ENCODE peak calls at places on chromosomes 7 and 10, in nine cellular contexts. X, Z, Q, W, F, N, Y, T and U are unnamed samples.

GRCh38 chr7:87046456-87046855 is 13.0 kb downstream of the ELAPOR2 start:
- DNase-seq in Z (no peak), W (no peak), X (no peak), F (no peak), Q (no peak), N (no peak), T (no peak), Y (no peak), U (no peak)

GRCh38 chr7:114415054-114415997 is 711 bp downstream of the FOXP2 start:
- DNase-seq in Z (no peak), Y (no peak), N (no peak), T (no peak), F (no peak), Q (no peak), X (no peak), W (no peak), U (no peak)

GRCh38 chr7:74482629-74483401 is 29.1 kb downstream of the GTF2IRD1 start:
- DNase-seq in X (no peak), N (no peak), T (peak; percentile 94), Y (peak; percentile 98), Q (no peak), W (peak; percentile 60), Z (peak; percentile 99), F (peak; percentile 64), U (no peak)

GRCh38 chr7:65216469-65216868 is 157.2 kb upstream of the ZNF92 start:
- DNase-seq in Y (peak; percentile 41), X (peak; percentile 82), Q (peak; percentile 64), W (peak; percentile 84), T (peak; percentile 64), Z (peak; percentile 16), N (peak; percentile 56), F (peak; percentile 84), U (peak; percentile 51)

GRCh38 chr7:89133819-89134218 is 338.3 kb upstream of the TEX47 start:
- DNase-seq in F (no peak), X (no peak), Y (no peak), N (no peak), W (no peak), Q (no peak), T (no peak), Z (no peak), U (no peak)

GRCh38 chr10:119049777-119050176 is 20.3 kb downstream of the NANOS1 start:
- DNase-seq in W (no peak), T (no peak), X (no peak), F (no peak), N (no peak), Q (no peak), Y (no peak), Z (no peak), U (no peak)

GRCh38 chr7:111137296-111138195 is 46.6 kb downstream of the LRRN3 start:
- DNase-seq in Z (peak; percentile 54), T (no peak), N (no peak), F (no peak), X (no peak), Q (peak; percentile 30), Y (peak; percentile 9), W (no peak), U (no peak)

GRCh38 chr7:124532166-124532565 is 233.4 kb downstream of the GPR37 start:
- DNase-seq in W (no peak), T (no peak), Y (no peak), Q (no peak), X (no peak), F (no peak), Z (peak; percentile 41), N (no peak), U (no peak)

DNA sequence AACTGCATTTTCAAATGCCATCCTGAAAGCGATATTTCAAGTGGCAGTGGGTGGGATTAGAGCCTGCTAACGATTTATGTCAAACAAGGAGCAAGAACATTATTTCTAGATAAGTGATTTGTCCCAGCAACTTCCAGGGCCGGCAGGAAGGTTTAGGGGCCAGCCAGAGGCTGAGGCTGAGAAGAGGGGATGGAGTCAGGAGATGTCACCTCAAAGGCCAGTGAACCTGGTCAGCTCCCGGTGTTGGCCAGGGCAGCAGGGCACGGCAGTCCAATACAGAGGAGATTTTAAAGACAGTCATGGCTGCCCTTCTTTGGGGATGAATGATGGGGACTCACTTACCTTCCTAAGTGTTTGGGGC is 105.7 kb upstream of the PPIF start:
- DNase-seq in Q (no peak), N (no peak), Y (no peak), F (no peak), Z (no peak), W (no peak), X (no peak), T (no peak), U (no peak)
- H3K4me1 ChIP-seq in Q (peaks cover 87% of the 10 kb centered on the region), N (peaks cover 27% of the 10 kb centered on the region), Y (peaks cover 57% of the 10 kb centered on the region), F (peaks cover 44% of the 10 kb centered on the region), Z (peaks cover 49% of the 10 kb centered on the region), W (peaks cover 6% of the 10 kb centered on the region), X (no peaks in the 10 kb centered on the region), T (peaks cover 9% of the 10 kb centered on the region), U (peaks cover 37% of the 10 kb centered on the region)

GRCh38 chr10:132283604-132284382 is 24.0 kb downstream of the STK32C start:
- DNase-seq in F (peak; percentile 50), Y (no peak), Z (no peak), Q (peak; percentile 39), W (no peak), N (no peak), T (no peak), X (peak; percentile 60), U (no peak)

GRCh38 chr10:132280646-132281074 is 27.1 kb downstream of the STK32C start:
- DNase-seq in Q (peak; percentile 16), T (no peak), F (no peak), Z (no peak), Y (no peak), X (peak; percentile 28), N (no peak), W (no peak), U (no peak)

GRCh38 chr10:132279873-132280645 is 27.7 kb downstream of the STK32C start:
- DNase-seq in Z (no peak), Y (no peak), N (no peak), X (peak; percentile 34), F (no peak), Q (peak; percentile 20), T (no peak), W (no peak), U (no peak)

GRCh38 chr10:132281915-132282666 is 25.7 kb downstream of the STK32C start:
- DNase-seq in X (peak; percentile 42), F (no peak), Y (no peak), W (peak; percentile 19), N (no peak), Z (no peak), T (no peak), Q (peak; percentile 41), U (no peak)

DNA sequence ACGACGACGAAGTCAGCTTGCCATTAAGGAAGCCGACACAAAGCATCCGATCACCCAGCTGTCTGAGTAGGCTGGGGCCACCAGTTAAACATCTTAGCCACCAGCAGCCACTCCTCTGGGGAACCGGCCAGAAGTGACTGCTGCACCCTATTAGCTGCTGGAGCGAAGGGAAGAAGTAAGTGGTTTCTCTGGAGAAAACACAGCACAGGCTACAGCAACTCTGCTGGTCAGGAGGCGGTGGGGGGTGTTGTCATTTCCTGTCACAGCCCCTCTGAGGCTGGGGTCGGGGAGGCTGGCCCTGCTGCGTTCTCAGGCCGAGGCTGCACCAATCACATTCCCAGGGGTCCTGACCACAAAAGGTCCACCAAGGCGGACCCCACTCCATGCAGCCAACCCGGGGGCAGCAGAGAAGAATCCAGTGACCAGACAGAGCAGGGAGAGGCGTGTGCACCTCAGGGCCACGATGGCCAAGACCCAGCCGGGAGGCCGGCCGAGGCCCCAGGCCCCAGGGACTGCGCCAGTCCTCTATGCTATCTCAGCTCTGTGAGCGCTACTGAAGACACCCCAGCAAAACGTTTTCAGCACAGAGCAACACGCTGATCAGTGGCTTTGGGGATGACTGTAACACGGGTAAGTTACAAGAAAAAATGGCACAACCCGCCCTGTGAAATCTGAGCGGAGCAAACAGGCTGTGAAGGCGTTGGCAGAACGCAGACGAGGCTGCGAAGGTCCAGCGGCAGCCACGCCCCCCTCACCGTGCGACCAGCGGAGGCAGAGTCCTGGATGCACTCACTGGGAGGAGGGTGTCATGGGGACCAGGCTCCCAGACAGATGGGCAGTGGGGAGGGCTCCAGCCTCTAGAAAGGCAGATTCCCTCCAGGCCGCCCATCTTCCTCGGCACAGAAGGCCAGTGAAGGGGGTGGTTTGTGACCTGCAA is 24.8 kb downstream of the STK32C start:
- DNase-seq in Z (no peak), W (no peak), Q (peak; percentile 29), Y (peak; percentile 7), T (no peak), X (peak; percentile 32), F (no peak), N (no peak), U (no peak)
- H3K4me1 ChIP-seq in Z (peaks cover 2% of the 10 kb centered on the region), W (no peaks in the 10 kb centered on the region), Q (no peaks in the 10 kb centered on the region), Y (no peaks in the 10 kb centered on the region), T (no peaks in the 10 kb centered on the region), X (no peaks in the 10 kb centered on the region), F (no peaks in the 10 kb centered on the region), N (no peaks in the 10 kb centered on the region), U (no peaks in the 10 kb centered on the region)

GRCh38 chr7:151076863-151077704 is 3.5 kb downstream of the FASTK start:
- DNase-seq in Y (peak; percentile 21), W (peak; percentile 74), Z (no peak), X (peak; percentile 84), N (no peak), F (no peak), Q (no peak), T (peak; percentile 69), U (no peak)

GRCh38 chr7:151075662-151075971 is 5.0 kb downstream of the FASTK start:
- DNase-seq in T (no peak), N (no peak), F (no peak), Z (no peak), X (no peak), W (no peak), Q (peak; percentile 30), Y (no peak), U (no peak)

GRCh38 chr7:151075978-151076426 is 4.6 kb downstream of the FASTK start:
- DNase-seq in N (no peak), W (no peak), Q (peak; percentile 43), T (no peak), X (peak; percentile 58), F (no peak), Y (no peak), Z (no peak), U (no peak)

GRCh38 chr7:151073990-151074389 is 6.6 kb downstream of the FASTK start:
- DNase-seq in X (peak; percentile 54), W (no peak), T (no peak), N (no peak), F (no peak), Y (no peak), Q (no peak), Z (no peak), U (no peak)

GRCh38 chr7:151074817-151075661 is 5.6 kb downstream of the FASTK start:
- DNase-seq in W (no peak), T (no peak), Q (no peak), X (peak; percentile 67), Y (no peak), Z (no peak), N (no peak), F (no peak), U (no peak)
- H3K4me1 ChIP-seq in W (peaks cover 5% of the 10 kb centered on the region), T (peaks cover 32% of the 10 kb centered on the region), Q (peaks cover 19% of the 10 kb centered on the region), X (peaks cover 9% of the 10 kb centered on the region), Y (peaks cover 5% of the 10 kb centered on the region), Z (peaks cover 8% of the 10 kb centered on the region), N (peaks cover 13% of the 10 kb centered on the region), F (peaks cover 22% of the 10 kb centered on the region), U (peaks cover 14% of the 10 kb centered on the region)

DNA sequence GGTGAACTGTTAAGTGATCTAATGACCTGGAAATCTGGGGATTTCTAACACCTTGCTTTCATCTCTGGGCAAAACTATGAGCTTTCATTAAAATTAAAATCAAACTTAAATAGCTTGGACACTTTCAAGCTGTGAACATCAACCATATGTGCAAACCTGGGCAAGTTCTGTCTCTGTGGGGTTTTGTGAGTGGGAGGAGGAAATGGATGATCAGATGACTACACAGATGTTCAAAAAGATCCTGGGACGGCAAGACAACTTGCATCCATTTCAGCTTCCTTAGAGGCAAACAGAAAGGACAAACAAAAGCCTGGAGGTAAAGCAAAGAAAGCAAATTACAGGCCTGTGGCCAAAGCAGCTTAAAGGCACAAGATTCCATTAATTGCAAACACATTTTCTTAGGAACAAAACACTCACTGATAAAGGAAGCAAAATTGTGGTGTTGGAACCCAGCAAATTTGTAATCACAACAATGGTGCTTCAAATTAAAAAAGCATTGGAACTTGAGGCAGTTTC is 222.2 kb downstream of the NEBL start:
- DNase-seq in T (no peak), Q (no peak), F (no peak), X (no peak), Y (no peak), W (no peak), N (no peak), Z (no peak), U (no peak)
- H3K4me1 ChIP-seq in T (no peaks in the 10 kb centered on the region), Q (no peaks in the 10 kb centered on the region), F (peaks cover 5% of the 10 kb centered on the region), X (no peaks in the 10 kb centered on the region), Y (no peaks in the 10 kb centered on the region), W (no peaks in the 10 kb centered on the region), N (no peaks in the 10 kb centered on the region), Z (no peaks in the 10 kb centered on the region), U (no peaks in the 10 kb centered on the region)